ENCODE peak calls at places on chromosomes 2 and 18, in five cellular contexts. D is GDM1, U is M059J, X is NCI-H2029, V is cardiac fibroblast. M is an unnamed sample.
A peak's percentile ranks its signal among the peaks of the same experiment; 100 is the strongest.

GRCh38 chr18:48986851-48987761 is 36.3 kb upstream of the SMAD7 start:
- DNase-seq in D (no peak), U (no peak), X (no peak), V (no peak), M (no peak)

GRCh38 chr2:23803965-23804542 is 122.9 kb downstream of the ATAD2B start:
- DNase-seq in D (no peak), U (peak; percentile 21), X (no peak), V (peak; percentile 34), M (no peak)

GRCh38 chr18:22165049-22165602 is 4.3 kb upstream of the GATA6 start:
- DNase-seq in D (no peak), U (no peak), X (no peak), V (no peak), M (no peak)

GRCh38 chr2:241153616-241154015 is 3.3 kb downstream of the PPP1R7 start:
- DNase-seq in D (no peak), U (peak; percentile 41), X (no peak), V (peak; percentile 26), M (no peak)

GRCh38 chr18:78685250-78685979 is 294.2 kb upstream of the SALL3 start:
- DNase-seq in D (no peak), U (no peak), X (no peak), V (no peak), M (no peak)

GRCh38 chr2:25822190-25823117 is 55.8 kb downstream of the ASXL2 start:
- DNase-seq in D (no peak), U (no peak), X (peak; percentile 56), V (peak; percentile 10), M (no peak)

GRCh38 chr2:105328281-105329196 is 996 bp downstream of the TGFBRAP1 start:
- DNase-seq in D (peak; percentile 28), U (peak; percentile 26), X (peak; percentile 76), V (peak; percentile 41), M (peak; percentile 59)

GRCh38 chr18:43882358-43882757 is 605.1 kb upstream of the SYT4 start:
- DNase-seq in D (no peak), U (no peak), X (no peak), V (no peak), M (no peak)

GRCh38 chr2:215983581-215984351 is 29.6 kb downstream of the MREG start:
- DNase-seq in D (no peak), U (no peak), X (no peak), V (no peak), M (no peak)

GRCh38 chr2:218957685-218958084 is 1.8 kb upstream of the CDK5R2 start:
- DNase-seq in D (no peak), U (no peak), X (no peak), V (no peak), M (no peak)

GRCh38 chr2:191190439-191190838 is 39.6 kb upstream of the STAT4 start:
- DNase-seq in D (no peak), U (no peak), X (peak; percentile 67), V (no peak), M (peak; percentile 32)

GRCh38 chr2:70790079-70790963 is at the start of gene FIGLA:
- DNase-seq in D (no peak), U (no peak), X (no peak), V (no peak), M (no peak)

GRCh38 chr2:227759411-227760113 is 13.9 kb downstream of the SCYGR8 start:
- DNase-seq in D (no peak), U (peak; percentile 48), X (no peak), V (no peak), M (no peak)

GRCh38 chr2:75602724-75603342 is 42.1 kb upstream of the EVA1A start:
- DNase-seq in D (no peak), U (peak; percentile 97), X (no peak), V (peak; percentile 78), M (no peak)

GRCh38 chr2:162938387-162938786 is 99.8 kb upstream of the KCNH7 start:
- DNase-seq in D (no peak), U (no peak), X (no peak), V (no peak), M (no peak)

GRCh38 chr18:58862851-58863538 is 1.7 kb upstream of the ZNF532 start:
- DNase-seq in D (no peak), U (peak; percentile 62), X (peak; percentile 16), V (peak; percentile 67), M (peak; percentile 31)

GRCh38 chr2:122750808-122751207 is 995.4 kb downstream of the TSN start:
- DNase-seq in D (no peak), U (no peak), X (no peak), V (no peak), M (no peak)

GRCh38 chr2:239777219-239777618 is 247.9 kb downstream of the NDUFA10 start:
- DNase-seq in D (no peak), U (no peak), X (no peak), V (no peak), M (no peak)

GRCh38 chr2:193796847-193797246 is 1602.1 kb upstream of the TMEFF2 start:
- DNase-seq in D (no peak), U (no peak), X (no peak), V (no peak), M (no peak)

GRCh38 chr18:6878881-6879280 is 149.4 kb downstream of the ARHGAP28 start:
- DNase-seq in D (no peak), U (no peak), X (no peak), V (no peak), M (no peak)

GRCh38 chr18:22564036-22564435 is 146.3 kb upstream of the CTAGE1 start:
- DNase-seq in D (no peak), U (peak; percentile 72), X (no peak), V (peak; percentile 55), M (no peak)

GRCh38 chr2:202790676-202791075 is 80.9 kb downstream of the ICA1L start:
- DNase-seq in D (no peak), U (peak; percentile 20), X (no peak), V (no peak), M (no peak)

GRCh38 chr18:8426401-8426800 is 182.8 kb upstream of the RAB12 start:
- DNase-seq in D (no peak), U (no peak), X (no peak), V (no peak), M (no peak)

GRCh38 chr18:77177009-77177408 is 44.4 kb upstream of the MBP start:
- DNase-seq in D (no peak), U (peak; percentile 22), X (no peak), V (peak; percentile 66), M (no peak)

M was measured in SHP77 treated with DMSO at 0.1 percent for 48 hours.